ENCODE peak calls at places on chromosomes 5 and 9, in eight cellular contexts. Q, A, N, P, E, S, R and G are unnamed samples.

GRCh38 chr5:35963381-35963843 is 25.0 kb upstream of the CAPSL start:
- DNase-seq in Q (no peak), A (no peak), N (peak; percentile 21), P (no peak), E (no peak), S (no peak), R (peak; percentile 59), G (no peak)

GRCh38 chr5:16461782-16462181 is 3.8 kb downstream of the ZNF622 start:
- DNase-seq in Q (no peak), A (no peak), N (no peak), P (no peak), E (no peak), S (peak; percentile 89), R (no peak), G (no peak)

GRCh38 chr5:176172246-176172645 is 66.0 kb upstream of the SIMC1 start:
- DNase-seq in Q (no peak), A (no peak), N (no peak), P (no peak), E (no peak), S (no peak), R (no peak), G (no peak)

GRCh38 chr9:89254058-89254772 is 56.8 kb upstream of the CKS2 start:
- DNase-seq in Q (no peak), A (no peak), N (no peak), P (no peak), E (no peak), S (no peak), R (no peak), G (no peak)

GRCh38 chr5:14267166-14267838 is 124.2 kb downstream of the TRIO start:
- DNase-seq in Q (no peak), A (no peak), N (no peak), P (no peak), E (no peak), S (peak; percentile 50), R (no peak), G (no peak)

GRCh38 chr9:113998529-113999255 is 79.4 kb downstream of the AMBP start:
- DNase-seq in Q (no peak), A (no peak), N (peak; percentile 17), P (no peak), E (peak; percentile 43), S (no peak), R (no peak), G (peak; percentile 4)

GRCh38 chr5:133372306-133373008 is 239.9 kb downstream of the FSTL4 start:
- DNase-seq in Q (no peak), A (no peak), N (no peak), P (no peak), E (no peak), S (no peak), R (no peak), G (no peak)

GRCh38 chr9:104009853-104010252 is 84.3 kb upstream of the SMC2 start:
- DNase-seq in Q (no peak), A (no peak), N (no peak), P (no peak), E (no peak), S (no peak), R (no peak), G (no peak)

GRCh38 chr5:98365126-98365525 is 408.3 kb upstream of the RGMB start:
- DNase-seq in Q (no peak), A (no peak), N (peak; percentile 56), P (no peak), E (peak; percentile 20), S (no peak), R (no peak), G (no peak)

GRCh38 chr9:100595391-100596199 is 17.7 kb downstream of the CAVIN4 start:
- DNase-seq in Q (peak; percentile 28), A (no peak), N (peak; percentile 45), P (peak; percentile 27), E (no peak), S (no peak), R (peak; percentile 80), G (peak; percentile 55)

GRCh38 chr5:93359958-93360305 is 221.1 kb downstream of the NR2F1-AS1 start:
- DNase-seq in Q (no peak), A (no peak), N (no peak), P (no peak), E (no peak), S (no peak), R (no peak), G (no peak)

GRCh38 chr5:102545175-102545574 is 46.4 kb upstream of the SLCO6A1 start:
- DNase-seq in Q (no peak), A (no peak), N (no peak), P (no peak), E (no peak), S (no peak), R (peak; percentile 81), G (no peak)

GRCh38 chr5:9731159-9731558 is 101.0 kb upstream of the TAS2R1 start:
- DNase-seq in Q (no peak), A (no peak), N (no peak), P (no peak), E (no peak), S (no peak), R (no peak), G (no peak)

GRCh38 chr9:76810377-76810957 is 46.2 kb downstream of the PCA3 start:
- DNase-seq in Q (no peak), A (no peak), N (peak; percentile 61), P (no peak), E (no peak), S (peak; percentile 39), R (peak; percentile 82), G (peak; percentile 25)

GRCh38 chr9:94921072-94921471 is 194.6 kb downstream of the AOPEP start:
- DNase-seq in Q (no peak), A (no peak), N (no peak), P (no peak), E (no peak), S (peak; percentile 88), R (no peak), G (no peak)

GRCh38 chr5:168578506-168579205 is 512 bp downstream of the PANK3 start:
- DNase-seq in Q (no peak), A (no peak), N (no peak), P (no peak), E (no peak), S (no peak), R (no peak), G (no peak)

GRCh38 chr9:93660647-93661046 is 84.3 kb downstream of the PHF2 start:
- DNase-seq in Q (no peak), A (peak; percentile 44), N (no peak), P (no peak), E (peak; percentile 41), S (no peak), R (peak; percentile 54), G (no peak)

GRCh38 chr5:16856531-16856930 is 79.6 kb downstream of the MYO10 start:
- DNase-seq in Q (no peak), A (no peak), N (no peak), P (no peak), E (no peak), S (peak; percentile 41), R (no peak), G (no peak)

GRCh38 chr5:115686692-115687054 is 60.8 kb upstream of the TMED7 start:
- DNase-seq in Q (no peak), A (no peak), N (no peak), P (no peak), E (no peak), S (peak; percentile 73), R (no peak), G (no peak)

GRCh38 chr5:65611524-65611923 is 12.6 kb downstream of the TRIM23 start:
- DNase-seq in Q (no peak), A (no peak), N (no peak), P (no peak), E (no peak), S (peak; percentile 53), R (peak; percentile 75), G (no peak)

GRCh38 chr5:81629986-81630385 is 120.9 kb downstream of the SSBP2 start:
- DNase-seq in Q (no peak), A (no peak), N (no peak), P (no peak), E (no peak), S (no peak), R (no peak), G (no peak)

GRCh38 chr5:77168187-77168883 is 42.1 kb upstream of the PDE8B start:
- DNase-seq in Q (no peak), A (peak; percentile 94), N (no peak), P (no peak), E (no peak), S (no peak), R (no peak), G (peak; percentile 64)

GRCh38 chr9:127224883-127225739 is 39.5 kb upstream of the GARNL3 start:
- DNase-seq in Q (peak; percentile 86), A (peak; percentile 99), N (peak; percentile 97), P (peak; percentile 83), E (peak; percentile 99), S (peak; percentile 53), R (peak; percentile 96), G (peak; percentile 99)

GRCh38 chr9:5614985-5615384 is 13.9 kb upstream of the RIC1 start:
- DNase-seq in Q (no peak), A (no peak), N (no peak), P (no peak), E (no peak), S (no peak), R (no peak), G (no peak)

GRCh38 chr9:97362777-97363545 is 48.9 kb upstream of the TDRD7 start:
- DNase-seq in Q (no peak), A (no peak), N (no peak), P (no peak), E (no peak), S (no peak), R (no peak), G (no peak)

GRCh38 chr9:23160491-23160890 is 665.5 kb downstream of the ELAVL2 start:
- DNase-seq in Q (no peak), A (no peak), N (no peak), P (no peak), E (no peak), S (no peak), R (no peak), G (no peak)

GRCh38 chr9:23160952-23161469 is 665.0 kb downstream of the ELAVL2 start:
- DNase-seq in Q (no peak), A (no peak), N (no peak), P (no peak), E (no peak), S (no peak), R (no peak), G (no peak)

GRCh38 chr9:23162789-23163188 is 663.3 kb downstream of the ELAVL2 start:
- DNase-seq in Q (no peak), A (no peak), N (no peak), P (no peak), E (no peak), S (no peak), R (no peak), G (no peak)
- H3K27me3 ChIP-seq in Q (no peaks in the 10 kb centered on the region), A (no peaks in the 10 kb centered on the region), N (no peaks in the 10 kb centered on the region), P (no peaks in the 10 kb centered on the region), E (no peaks in the 10 kb centered on the region), S (no peaks in the 10 kb centered on the region), R (no peaks in the 10 kb centered on the region), G (no peaks in the 10 kb centered on the region)

GRCh38 chr5:173554989-173555705 is 61.3 kb downstream of the BOD1 start:
- DNase-seq in Q (no peak), A (no peak), N (no peak), P (no peak), E (no peak), S (no peak), R (no peak), G (no peak)
- H3K27ac ChIP-seq in Q (no peak overlapping the region), A (no peak overlapping the region), N (no peak overlapping the region), P (no peak overlapping the region), E (no peak overlapping the region), S (no peak overlapping the region), R (no peak overlapping the region), G (no peak overlapping the region)

GRCh38 chr9:21796768-21797167 is 5.7 kb upstream of the MTAP start:
- DNase-seq in Q (no peak), A (no peak), N (no peak), P (no peak), E (no peak), S (peak; percentile 65), R (no peak), G (no peak)
- H3K27me3 ChIP-seq in Q (peaks cover 5% of the 10 kb centered on the region), A (peaks cover 23% of the 10 kb centered on the region), N (no peaks in the 10 kb centered on the region), P (no peaks in the 10 kb centered on the region), E (no peaks in the 10 kb centered on the region), S (no peaks in the 10 kb centered on the region), R (no peaks in the 10 kb centered on the region), G (peaks cover 71% of the 10 kb centered on the region)

GRCh38 chr9:13049223-13049622 is 230.3 kb downstream of the MPDZ start:
- DNase-seq in Q (no peak), A (no peak), N (no peak), P (no peak), E (no peak), S (peak; percentile 3), R (no peak), G (no peak)
- H3K27ac ChIP-seq in Q (no peak overlapping the region), A (no peak overlapping the region), N (no peak overlapping the region), P (no peak overlapping the region), E (no peak overlapping the region), S (no peak overlapping the region), R (no peak overlapping the region), G (no peak overlapping the region)